ENCODE peak calls at places on chromosomes 4 and X, in ten cellular contexts. One of them, this sample, is unnamed. For H3K36me3 and H3K4me1, the result is how much of the 10 kb centered on the place peaks cover.

GRCh38 chrX:47384502-47384901 is 14.1 kb downstream of the ZNF157 start:
- DNase-seq in neural progenitor cell: peak
- DNase-seq in HCT116: peak
- DNase-seq in endodermal cell: peak
- DNase-seq in spleen: peak
- DNase-seq in trophoblast cell: peak
- DNase-seq in Caco-2: peak
- DNase-seq in GM23338: peak
- DNase-seq in cardiac muscle cell: peak
- DNase-seq in suprapubic skin: peak
- DNase-seq in this sample: peak

GRCh38 chr4:112128452-112128851 is 16.8 kb upstream of the FAM241A start:
- DNase-seq in spleen: no peak
- DNase-seq in HCT116: no peak
- DNase-seq in trophoblast cell: no peak
- DNase-seq in suprapubic skin: no peak
- DNase-seq in Caco-2: no peak
- DNase-seq in cardiac muscle cell: no peak
- DNase-seq in GM23338: no peak
- DNase-seq in endodermal cell: no peak
- DNase-seq in neural progenitor cell: no peak
- DNase-seq in this sample: no peak

GRCh38 chrX:50067435-50068292 is 133.1 kb downstream of the AKAP4 start:
- DNase-seq in HCT116: no peak
- DNase-seq in endodermal cell: peak
- DNase-seq in suprapubic skin: no peak
- DNase-seq in spleen: no peak
- DNase-seq in trophoblast cell: peak
- DNase-seq in Caco-2: peak
- DNase-seq in GM23338: peak
- DNase-seq in neural progenitor cell: peak
- DNase-seq in cardiac muscle cell: peak
- DNase-seq in this sample: peak

GRCh38 chrX:63963382-63963781 is 178.4 kb upstream of the ARHGEF9 start:
- DNase-seq in neural progenitor cell: no peak
- DNase-seq in suprapubic skin: no peak
- DNase-seq in spleen: no peak
- DNase-seq in Caco-2: no peak
- DNase-seq in HCT116: no peak
- DNase-seq in trophoblast cell: no peak
- DNase-seq in GM23338: no peak
- DNase-seq in cardiac muscle cell: no peak
- DNase-seq in endodermal cell: no peak
- DNase-seq in this sample: no peak

GRCh38 chr4:167114416-167114971 is 119.8 kb downstream of the SPOCK3 start:
- DNase-seq in Caco-2: no peak
- DNase-seq in spleen: no peak
- DNase-seq in neural progenitor cell: no peak
- DNase-seq in HCT116: no peak
- DNase-seq in cardiac muscle cell: no peak
- DNase-seq in GM23338: no peak
- DNase-seq in suprapubic skin: no peak
- DNase-seq in trophoblast cell: no peak
- DNase-seq in endodermal cell: no peak
- DNase-seq in this sample: no peak

GRCh38 chrX:155048997-155049619 is 21.8 kb downstream of the CMC4 start:
- DNase-seq in Caco-2: peak
- DNase-seq in suprapubic skin: no peak
- DNase-seq in GM23338: peak
- DNase-seq in HCT116: no peak
- DNase-seq in neural progenitor cell: peak
- DNase-seq in spleen: peak
- DNase-seq in cardiac muscle cell: peak
- DNase-seq in endodermal cell: peak
- DNase-seq in trophoblast cell: peak
- DNase-seq in this sample: peak

GRCh38 chr4:38983756-38984647 is 48.2 kb downstream of the TMEM156 start:
- DNase-seq in cardiac muscle cell: peak
- DNase-seq in Caco-2: no peak
- DNase-seq in suprapubic skin: no peak
- DNase-seq in trophoblast cell: peak
- DNase-seq in HCT116: no peak
- DNase-seq in neural progenitor cell: peak
- DNase-seq in endodermal cell: no peak
- DNase-seq in spleen: no peak
- DNase-seq in GM23338: no peak
- DNase-seq in this sample: no peak

GRCh38 chr4:70687821-70688794 is at the start of gene UTP3:
- DNase-seq in Caco-2: peak
- DNase-seq in neural progenitor cell: peak
- DNase-seq in HCT116: peak
- DNase-seq in endodermal cell: peak
- DNase-seq in GM23338: peak
- DNase-seq in trophoblast cell: peak
- DNase-seq in suprapubic skin: peak
- DNase-seq in cardiac muscle cell: peak
- DNase-seq in spleen: peak
- DNase-seq in this sample: peak

GRCh38 chr4:56261027-56261426 is 126.3 kb downstream of the AASDH start:
- DNase-seq in trophoblast cell: no peak
- DNase-seq in neural progenitor cell: no peak
- DNase-seq in spleen: no peak
- DNase-seq in Caco-2: no peak
- DNase-seq in endodermal cell: no peak
- DNase-seq in GM23338: no peak
- DNase-seq in suprapubic skin: no peak
- DNase-seq in cardiac muscle cell: no peak
- DNase-seq in HCT116: no peak
- DNase-seq in this sample: no peak

GRCh38 chr4:58587856-58588255 is 1477.7 kb upstream of the IGFBP7 start:
- DNase-seq in cardiac muscle cell: no peak
- DNase-seq in GM23338: no peak
- DNase-seq in Caco-2: peak
- DNase-seq in neural progenitor cell: no peak
- DNase-seq in trophoblast cell: peak
- DNase-seq in HCT116: no peak
- DNase-seq in suprapubic skin: no peak
- DNase-seq in endodermal cell: no peak
- DNase-seq in spleen: no peak
- DNase-seq in this sample: no peak

GRCh38 chrX:14926471-14926870 is 53.2 kb downstream of the MOSPD2 start:
- DNase-seq in Caco-2: no peak
- DNase-seq in cardiac muscle cell: no peak
- DNase-seq in HCT116: no peak
- DNase-seq in suprapubic skin: no peak
- DNase-seq in GM23338: no peak
- DNase-seq in neural progenitor cell: no peak
- DNase-seq in endodermal cell: no peak
- DNase-seq in trophoblast cell: no peak
- DNase-seq in spleen: no peak
- DNase-seq in this sample: no peak

GRCh38 chrX:79367907-79368306 is 773 bp upstream of the ITM2A start:
- DNase-seq in GM23338: peak
- DNase-seq in Caco-2: no peak
- DNase-seq in endodermal cell: no peak
- DNase-seq in cardiac muscle cell: no peak
- DNase-seq in trophoblast cell: no peak
- DNase-seq in HCT116: no peak
- DNase-seq in suprapubic skin: no peak
- DNase-seq in spleen: no peak
- DNase-seq in neural progenitor cell: no peak
- DNase-seq in this sample: no peak

GRCh38 chr4:159312236-159312635 is 209.4 kb downstream of the RAPGEF2 start:
- DNase-seq in spleen: no peak
- DNase-seq in HCT116: no peak
- DNase-seq in cardiac muscle cell: no peak
- DNase-seq in Caco-2: no peak
- DNase-seq in neural progenitor cell: no peak
- DNase-seq in GM23338: no peak
- DNase-seq in suprapubic skin: no peak
- DNase-seq in trophoblast cell: no peak
- DNase-seq in endodermal cell: no peak
- DNase-seq in this sample: no peak

GRCh38 chrX:17375361-17375630 is 296 bp downstream of the NHS start:
- DNase-seq in GM23338: no peak
- DNase-seq in cardiac muscle cell: no peak
- DNase-seq in spleen: no peak
- DNase-seq in neural progenitor cell: no peak
- DNase-seq in suprapubic skin: no peak
- DNase-seq in endodermal cell: no peak
- DNase-seq in trophoblast cell: peak
- DNase-seq in HCT116: no peak
- DNase-seq in Caco-2: no peak
- DNase-seq in this sample: no peak

GRCh38 chrX:13110427-13111324 is 66.3 kb upstream of the FAM9C start:
- DNase-seq in GM23338: peak
- DNase-seq in suprapubic skin: peak
- DNase-seq in neural progenitor cell: no peak
- DNase-seq in endodermal cell: no peak
- DNase-seq in spleen: no peak
- DNase-seq in trophoblast cell: peak
- DNase-seq in HCT116: peak
- DNase-seq in Caco-2: no peak
- DNase-seq in cardiac muscle cell: peak
- DNase-seq in this sample: peak

GRCh38 chr4:110085131-110085530 is 113.3 kb downstream of the ELOVL6 start:
- DNase-seq in cardiac muscle cell: peak
- DNase-seq in neural progenitor cell: no peak
- DNase-seq in endodermal cell: no peak
- DNase-seq in HCT116: no peak
- DNase-seq in Caco-2: no peak
- DNase-seq in suprapubic skin: no peak
- DNase-seq in GM23338: no peak
- DNase-seq in trophoblast cell: peak
- DNase-seq in spleen: no peak
- DNase-seq in this sample: peak

DNA sequence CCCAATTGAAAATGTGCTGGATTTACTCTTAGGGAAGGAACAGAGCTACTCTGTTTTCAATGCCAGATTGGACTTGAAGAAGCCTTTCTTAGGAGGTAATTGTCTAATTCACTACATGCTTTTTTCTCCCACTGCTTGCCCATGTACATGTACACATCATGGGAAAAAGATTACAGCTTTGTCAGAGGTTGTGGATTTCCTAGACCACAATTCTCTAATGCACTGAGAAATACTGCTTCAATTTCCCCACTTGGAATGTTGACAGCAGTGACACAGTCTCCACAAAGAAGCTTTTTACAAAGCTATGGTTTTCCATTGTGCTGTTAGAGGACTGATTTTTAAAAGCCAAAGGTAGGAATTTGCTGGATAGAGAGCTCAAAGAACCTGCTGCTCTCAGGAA is 19.5 kb downstream of the ZAR1 start:
- DNase-seq in cardiac muscle cell: no peak
- DNase-seq in GM23338: no peak
- DNase-seq in neural progenitor cell: no peak
- DNase-seq in trophoblast cell: no peak
- DNase-seq in HCT116: no peak
- DNase-seq in endodermal cell: no peak
- DNase-seq in spleen: no peak
- DNase-seq in Caco-2: no peak
- DNase-seq in suprapubic skin: no peak
- DNase-seq in this sample: no peak
- H3K36me3 ChIP-seq in cardiac muscle cell: half or more
- H3K36me3 ChIP-seq in GM23338: under half
- H3K36me3 ChIP-seq in neural progenitor cell: under half
- H3K36me3 ChIP-seq in trophoblast cell: under half
- H3K36me3 ChIP-seq in HCT116: under half
- H3K36me3 ChIP-seq in endodermal cell: half or more
- H3K36me3 ChIP-seq in spleen: half or more
- H3K36me3 ChIP-seq in Caco-2: under half
- H3K36me3 ChIP-seq in suprapubic skin: half or more
- H3K36me3 ChIP-seq in this sample: under half

GRCh38 chr4:139077567-139078355 is 62.2 kb downstream of the NOCT start:
- DNase-seq in cardiac muscle cell: peak
- DNase-seq in spleen: no peak
- DNase-seq in GM23338: no peak
- DNase-seq in trophoblast cell: peak
- DNase-seq in endodermal cell: no peak
- DNase-seq in suprapubic skin: no peak
- DNase-seq in Caco-2: no peak
- DNase-seq in neural progenitor cell: no peak
- DNase-seq in HCT116: no peak
- DNase-seq in this sample: no peak
- H3K4me1 ChIP-seq in cardiac muscle cell: half or more
- H3K4me1 ChIP-seq in spleen: half or more
- H3K4me1 ChIP-seq in GM23338: under half
- H3K4me1 ChIP-seq in trophoblast cell: under half
- H3K4me1 ChIP-seq in endodermal cell: under half
- H3K4me1 ChIP-seq in suprapubic skin: under half
- H3K4me1 ChIP-seq in Caco-2: under half
- H3K4me1 ChIP-seq in neural progenitor cell: under half
- H3K4me1 ChIP-seq in HCT116: under half
- H3K4me1 ChIP-seq in this sample: under half

GRCh38 chr4:138939960-138940359 is 75.6 kb upstream of the NOCT start:
- DNase-seq in endodermal cell: no peak
- DNase-seq in trophoblast cell: peak
- DNase-seq in HCT116: no peak
- DNase-seq in suprapubic skin: no peak
- DNase-seq in neural progenitor cell: no peak
- DNase-seq in Caco-2: peak
- DNase-seq in GM23338: no peak
- DNase-seq in cardiac muscle cell: no peak
- DNase-seq in spleen: no peak
- DNase-seq in this sample: peak
- H3K36me3 ChIP-seq in endodermal cell: under half
- H3K36me3 ChIP-seq in trophoblast cell: under half
- H3K36me3 ChIP-seq in HCT116: under half
- H3K36me3 ChIP-seq in suprapubic skin: under half
- H3K36me3 ChIP-seq in neural progenitor cell: under half
- H3K36me3 ChIP-seq in Caco-2: under half
- H3K36me3 ChIP-seq in GM23338: under half
- H3K36me3 ChIP-seq in cardiac muscle cell: under half
- H3K36me3 ChIP-seq in spleen: under half
- H3K36me3 ChIP-seq in this sample: under half

DNA sequence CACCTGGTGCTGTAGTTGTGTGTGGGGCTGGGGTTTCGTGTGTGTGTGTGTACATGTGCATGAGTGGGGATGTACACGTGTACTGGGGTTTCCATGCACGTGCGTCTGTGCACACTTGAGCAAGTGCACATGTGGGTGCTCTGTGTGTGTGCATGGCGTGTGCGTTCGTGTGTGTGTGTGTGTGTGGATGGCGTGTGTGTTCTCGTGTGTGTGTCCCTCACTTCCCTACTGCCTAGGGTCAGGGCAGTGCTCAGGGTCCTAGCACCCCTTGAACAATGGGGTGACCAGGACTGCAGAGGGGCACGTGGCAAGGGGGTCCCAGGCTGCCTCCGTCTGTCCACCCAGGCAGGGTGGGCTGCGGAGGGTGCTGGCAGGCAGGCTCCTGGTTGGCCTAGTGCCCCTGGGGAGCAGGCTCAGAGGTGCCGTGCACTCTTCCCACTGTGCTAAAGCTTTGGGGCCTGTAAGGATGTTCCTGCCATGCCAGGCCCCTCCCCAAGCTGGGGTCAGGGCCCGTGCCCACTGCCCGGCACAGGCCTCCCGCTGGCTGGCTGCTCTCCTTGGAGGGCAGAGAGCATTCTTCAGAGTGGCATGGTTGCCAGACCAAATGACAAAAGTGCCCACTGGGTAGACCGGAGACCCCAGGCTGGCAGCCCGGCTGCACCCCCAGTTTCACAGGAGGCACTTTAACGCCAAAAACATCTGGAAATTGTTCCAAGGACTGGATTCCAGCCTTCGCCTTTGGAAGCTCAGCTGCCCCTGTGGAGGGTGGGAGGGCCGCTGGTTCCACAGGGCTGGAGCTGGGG is 29.1 kb downstream of the FGFRL1 start:
- DNase-seq in trophoblast cell: no peak
- DNase-seq in neural progenitor cell: no peak
- DNase-seq in Caco-2: no peak
- DNase-seq in cardiac muscle cell: no peak
- DNase-seq in endodermal cell: no peak
- DNase-seq in suprapubic skin: no peak
- DNase-seq in HCT116: no peak
- DNase-seq in spleen: no peak
- DNase-seq in GM23338: no peak
- DNase-seq in this sample: no peak
- H3K4me1 ChIP-seq in trophoblast cell: under half
- H3K4me1 ChIP-seq in neural progenitor cell: under half
- H3K4me1 ChIP-seq in Caco-2: under half
- H3K4me1 ChIP-seq in cardiac muscle cell: under half
- H3K4me1 ChIP-seq in endodermal cell: under half
- H3K4me1 ChIP-seq in suprapubic skin: half or more
- H3K4me1 ChIP-seq in HCT116: half or more
- H3K4me1 ChIP-seq in spleen: under half
- H3K4me1 ChIP-seq in GM23338: under half
- H3K4me1 ChIP-seq in this sample: under half